ENCODE peak calls at places on chromosome 20, in ten cellular contexts. Z is activated CD4-positive, alpha-beta T cell treated with anti-CD3 and anti-CD28 coated beads, Interleukin-2, amount 50 U/mL, for 4 hours; O is HAP-1; W is activated T-cell treated with anti-CD3 and anti-CD28 coated beads for 1 hour; E is heart left ventricle; D is cardiac muscle cell; J is HTR-8/SVneo; U is stimulated activated CD4-positive, alpha-beta T cell treated with anti-CD3 and anti-CD28 coated beads, Interleukin-1b, Interleukin-23, amount 100 ng/mL, for 48 hours; L is WTC11; F is NCI-H460. M is an unnamed sample.

GRCh38 chr20:1702288-1702687 is 44.7 kb upstream of the SIRPG start:
- DNase-seq in Z (no peak), O (no peak), W (no peak), E (no peak), D (peak), J (no peak), U (no peak), L (no peak), F (no peak), M (no peak)

GRCh38 chr20:59028812-59029211 is 3.3 kb downstream of the ATP5F1E start:
- DNase-seq in Z (no peak), O (no peak), W (no peak), E (no peak), D (no peak), J (no peak), U (no peak), L (no peak), F (no peak), M (no peak)

GRCh38 chr20:34250005-34250404 is 8.8 kb downstream of the ASIP start:
- DNase-seq in Z (no peak), O (no peak), W (no peak), E (no peak), D (no peak), J (no peak), U (no peak), L (no peak), F (no peak), M (no peak)

GRCh38 chr20:15582146-15582776 is 991.0 kb downstream of the KIF16B start:
- DNase-seq in Z (no peak), O (no peak), W (no peak), E (no peak), D (no peak), J (no peak), U (no peak), L (no peak), F (no peak), M (no peak)

GRCh38 chr20:3071610-3072529 is at the start of gene OXT:
- DNase-seq in Z (peak), O (peak), W (peak), E (peak), D (peak), J (no peak), U (peak), L (peak), F (no peak), M (no peak)

GRCh38 chr20:5719861-5720401 is 30.3 kb upstream of the SHLD1 start:
- DNase-seq in Z (no peak), O (no peak), W (no peak), E (no peak), D (peak), J (peak), U (peak), L (no peak), F (no peak), M (no peak)

GRCh38 chr20:17749979-17750721 is 50.4 kb downstream of the BANF2 start:
- DNase-seq in Z (no peak), O (no peak), W (no peak), E (peak), D (peak), J (no peak), U (no peak), L (no peak), F (no peak), M (no peak)

GRCh38 chr20:25214416-25214770 is 18.9 kb downstream of the ENTPD6 start:
- DNase-seq in Z (no peak), O (no peak), W (no peak), E (no peak), D (no peak), J (no peak), U (no peak), L (no peak), F (no peak), M (no peak)

GRCh38 chr20:58478141-58478805 is 36.9 kb downstream of the APCDD1L start:
- DNase-seq in Z (no peak), O (no peak), W (no peak), E (no peak), D (no peak), J (no peak), U (no peak), L (no peak), F (no peak), M (no peak)

M was measured in iPS-NIHi11.